ENCODE peak calls at places on chromosomes 5 and 9, in nine cellular contexts. One of them, this sample, is unnamed. For H3K4me1 and H3K36me3, the result is how much of the 10 kb centered on the place peaks cover.

GRCh38 chr5:165057156-165057555 is 1551.7 kb downstream of the MAT2B start:
- DNase-seq in adrenal gland: no peak
- DNase-seq in HepG2: no peak
- DNase-seq in esophagus squamous epithelium: no peak
- DNase-seq in ovary: no peak
- DNase-seq in sigmoid colon: no peak
- DNase-seq in uterus: no peak
- DNase-seq in tibial nerve: no peak
- DNase-seq in body of pancreas: no peak
- DNase-seq in this sample: no peak

GRCh38 chr5:176620333-176620981 is 9.9 kb downstream of the SNCB start:
- DNase-seq in adrenal gland: no peak
- DNase-seq in HepG2: no peak
- DNase-seq in esophagus squamous epithelium: no peak
- DNase-seq in ovary: no peak
- DNase-seq in sigmoid colon: no peak
- DNase-seq in uterus: no peak
- DNase-seq in tibial nerve: no peak
- DNase-seq in body of pancreas: no peak
- DNase-seq in this sample: no peak

GRCh38 chr5:158032246-158032645 is 173.3 kb upstream of the CLINT1 start:
- DNase-seq in adrenal gland: no peak
- DNase-seq in HepG2: no peak
- DNase-seq in esophagus squamous epithelium: no peak
- DNase-seq in ovary: no peak
- DNase-seq in sigmoid colon: no peak
- DNase-seq in uterus: no peak
- DNase-seq in tibial nerve: no peak
- DNase-seq in body of pancreas: no peak
- DNase-seq in this sample: no peak

GRCh38 chr5:151002250-151002649 is 18.1 kb upstream of the GPX3 start:
- DNase-seq in adrenal gland: peak
- DNase-seq in HepG2: peak
- DNase-seq in esophagus squamous epithelium: no peak
- DNase-seq in ovary: peak
- DNase-seq in sigmoid colon: no peak
- DNase-seq in uterus: no peak
- DNase-seq in tibial nerve: no peak
- DNase-seq in body of pancreas: no peak
- DNase-seq in this sample: no peak

GRCh38 chr5:144048254-144048856 is 122.1 kb downstream of the YIPF5 start:
- DNase-seq in adrenal gland: no peak
- DNase-seq in HepG2: no peak
- DNase-seq in esophagus squamous epithelium: no peak
- DNase-seq in ovary: no peak
- DNase-seq in sigmoid colon: no peak
- DNase-seq in uterus: no peak
- DNase-seq in tibial nerve: no peak
- DNase-seq in body of pancreas: no peak
- DNase-seq in this sample: no peak

GRCh38 chr9:114968710-114969109 is 38.3 kb upstream of the TNFSF8 start:
- DNase-seq in adrenal gland: no peak
- DNase-seq in HepG2: no peak
- DNase-seq in esophagus squamous epithelium: no peak
- DNase-seq in ovary: no peak
- DNase-seq in sigmoid colon: no peak
- DNase-seq in uterus: no peak
- DNase-seq in tibial nerve: no peak
- DNase-seq in body of pancreas: no peak
- DNase-seq in this sample: no peak

GRCh38 chr5:142201471-142201887 is 92.9 kb downstream of the NDFIP1 start:
- DNase-seq in adrenal gland: no peak
- DNase-seq in HepG2: no peak
- DNase-seq in esophagus squamous epithelium: no peak
- DNase-seq in ovary: no peak
- DNase-seq in sigmoid colon: no peak
- DNase-seq in uterus: no peak
- DNase-seq in tibial nerve: no peak
- DNase-seq in body of pancreas: no peak
- DNase-seq in this sample: no peak

GRCh38 chr5:2921651-2922050 is 170.2 kb upstream of the IRX2 start:
- DNase-seq in adrenal gland: no peak
- DNase-seq in HepG2: no peak
- DNase-seq in esophagus squamous epithelium: no peak
- DNase-seq in ovary: no peak
- DNase-seq in sigmoid colon: no peak
- DNase-seq in uterus: no peak
- DNase-seq in tibial nerve: no peak
- DNase-seq in body of pancreas: no peak
- DNase-seq in this sample: no peak

GRCh38 chr9:70121818-70122436 is 78.3 kb downstream of the MAMDC2 start:
- DNase-seq in adrenal gland: no peak
- DNase-seq in HepG2: no peak
- DNase-seq in esophagus squamous epithelium: no peak
- DNase-seq in ovary: no peak
- DNase-seq in sigmoid colon: no peak
- DNase-seq in uterus: no peak
- DNase-seq in tibial nerve: no peak
- DNase-seq in body of pancreas: no peak
- DNase-seq in this sample: no peak

GRCh38 chr9:16708638-16709435 is 161.6 kb downstream of the BNC2 start:
- DNase-seq in adrenal gland: no peak
- DNase-seq in HepG2: no peak
- DNase-seq in esophagus squamous epithelium: no peak
- DNase-seq in ovary: no peak
- DNase-seq in sigmoid colon: no peak
- DNase-seq in uterus: no peak
- DNase-seq in tibial nerve: no peak
- DNase-seq in body of pancreas: no peak
- DNase-seq in this sample: no peak

GRCh38 chr5:73355083-73355482 is 93.5 kb downstream of the FOXD1 start:
- DNase-seq in adrenal gland: no peak
- DNase-seq in HepG2: no peak
- DNase-seq in esophagus squamous epithelium: no peak
- DNase-seq in ovary: no peak
- DNase-seq in sigmoid colon: no peak
- DNase-seq in uterus: no peak
- DNase-seq in tibial nerve: no peak
- DNase-seq in body of pancreas: no peak
- DNase-seq in this sample: no peak

GRCh38 chr9:34279431-34279830 is 49.6 kb downstream of the KIF24 start:
- DNase-seq in adrenal gland: no peak
- DNase-seq in HepG2: no peak
- DNase-seq in esophagus squamous epithelium: no peak
- DNase-seq in ovary: no peak
- DNase-seq in sigmoid colon: no peak
- DNase-seq in uterus: no peak
- DNase-seq in tibial nerve: no peak
- DNase-seq in body of pancreas: no peak
- DNase-seq in this sample: no peak

DNA sequence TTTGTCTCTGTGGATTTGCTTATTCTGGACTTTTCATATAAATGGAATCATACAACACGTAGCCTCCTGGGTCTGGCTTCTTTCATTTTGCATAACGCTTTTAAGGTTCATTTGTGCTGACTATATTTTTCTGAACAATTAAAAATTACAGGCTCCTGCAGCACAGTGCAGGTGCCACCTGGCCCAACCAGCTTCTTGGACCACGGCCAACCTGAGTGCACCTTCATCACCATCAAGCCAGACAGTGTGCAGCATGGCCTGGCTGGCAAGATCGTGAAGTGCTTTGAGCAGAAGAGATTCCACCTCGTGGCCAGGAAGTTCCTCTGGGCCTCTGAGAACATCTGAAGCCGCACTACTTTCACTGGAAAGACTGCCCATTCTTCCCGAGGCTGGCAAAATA is 53.5 kb upstream of the COL15A1 start:
- DNase-seq in adrenal gland: peak
- DNase-seq in HepG2: no peak
- DNase-seq in esophagus squamous epithelium: no peak
- DNase-seq in ovary: no peak
- DNase-seq in sigmoid colon: no peak
- DNase-seq in uterus: no peak
- DNase-seq in tibial nerve: no peak
- DNase-seq in body of pancreas: peak
- DNase-seq in this sample: no peak
- H3K4me1 ChIP-seq in adrenal gland: under half
- H3K4me1 ChIP-seq in HepG2: under half
- H3K4me1 ChIP-seq in esophagus squamous epithelium: under half
- H3K4me1 ChIP-seq in ovary: under half
- H3K4me1 ChIP-seq in sigmoid colon: under half
- H3K4me1 ChIP-seq in uterus: under half
- H3K4me1 ChIP-seq in tibial nerve: under half
- H3K4me1 ChIP-seq in body of pancreas: under half
- H3K4me1 ChIP-seq in this sample: under half

DNA sequence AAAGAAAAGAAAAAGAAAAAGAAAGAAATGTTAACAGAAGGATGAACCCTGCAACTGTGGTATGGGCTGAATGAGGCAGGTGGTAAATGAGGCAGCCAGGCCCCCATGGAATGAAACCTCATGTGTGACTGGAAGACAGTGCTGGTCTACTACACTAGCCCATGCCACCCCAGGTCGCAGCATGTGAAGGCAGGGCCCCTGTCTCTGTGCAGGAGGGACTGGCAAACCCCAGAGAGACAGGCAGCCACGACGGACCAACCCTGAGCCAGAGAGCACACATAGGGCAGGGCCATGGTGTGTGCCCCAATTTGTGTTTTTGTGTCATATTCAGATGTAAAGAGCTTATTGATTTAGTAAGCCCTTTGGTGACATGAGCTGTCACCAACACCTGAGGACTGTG is 198.5 kb downstream of the FBN2 start:
- DNase-seq in adrenal gland: no peak
- DNase-seq in HepG2: no peak
- DNase-seq in esophagus squamous epithelium: no peak
- DNase-seq in ovary: no peak
- DNase-seq in sigmoid colon: no peak
- DNase-seq in uterus: no peak
- DNase-seq in tibial nerve: no peak
- DNase-seq in body of pancreas: no peak
- DNase-seq in this sample: no peak
- H3K36me3 ChIP-seq in adrenal gland: under half
- H3K36me3 ChIP-seq in HepG2: under half
- H3K36me3 ChIP-seq in esophagus squamous epithelium: under half
- H3K36me3 ChIP-seq in ovary: under half
- H3K36me3 ChIP-seq in sigmoid colon: under half
- H3K36me3 ChIP-seq in uterus: under half
- H3K36me3 ChIP-seq in tibial nerve: under half
- H3K36me3 ChIP-seq in body of pancreas: under half
- H3K36me3 ChIP-seq in this sample: under half

GRCh38 chr5:145854651-145855258 is 18.1 kb downstream of the GRXCR2 start:
- DNase-seq in adrenal gland: no peak
- DNase-seq in HepG2: peak
- DNase-seq in esophagus squamous epithelium: no peak
- DNase-seq in ovary: no peak
- DNase-seq in sigmoid colon: no peak
- DNase-seq in uterus: no peak
- DNase-seq in tibial nerve: no peak
- DNase-seq in body of pancreas: no peak
- DNase-seq in this sample: no peak
- TF ChIP-seq POLR2A in adrenal gland: no peak
- TF ChIP-seq POLR2A in HepG2: no peak
- TF ChIP-seq POLR2A in esophagus squamous epithelium: no peak
- TF ChIP-seq POLR2A in ovary: no peak
- TF ChIP-seq POLR2A in sigmoid colon: no peak
- TF ChIP-seq POLR2A in uterus: no peak
- TF ChIP-seq POLR2A in tibial nerve: no peak
- TF ChIP-seq POLR2A in body of pancreas: no peak
- TF ChIP-seq POLR2A in this sample: no peak

GRCh38 chr5:123879071-123879470 is 367.1 kb downstream of the CSNK1G3 start:
- DNase-seq in adrenal gland: no peak
- DNase-seq in HepG2: no peak
- DNase-seq in esophagus squamous epithelium: no peak
- DNase-seq in ovary: no peak
- DNase-seq in sigmoid colon: no peak
- DNase-seq in uterus: no peak
- DNase-seq in tibial nerve: no peak
- DNase-seq in body of pancreas: no peak
- DNase-seq in this sample: no peak
- H3K4me1 ChIP-seq in adrenal gland: under half
- H3K4me1 ChIP-seq in HepG2: under half
- H3K4me1 ChIP-seq in esophagus squamous epithelium: under half
- H3K4me1 ChIP-seq in ovary: under half
- H3K4me1 ChIP-seq in sigmoid colon: under half
- H3K4me1 ChIP-seq in uterus: under half
- H3K4me1 ChIP-seq in tibial nerve: under half
- H3K4me1 ChIP-seq in body of pancreas: under half
- H3K4me1 ChIP-seq in this sample: under half